ENCODE peak calls at places on chromosome 4, in ten cellular contexts. I, W, A, N, O, G, E, V, U and F are unnamed samples.

GRCh38 chr4:99885063-99885664 is 9.1 kb downstream of the LAMTOR3 start:
- DNase-seq in I (peak; percentile 65), W (peak; percentile 17), A (no peak), N (no peak), O (no peak), G (no peak), E (peak; percentile 58), V (peak; percentile 18), U (peak; percentile 41), F (peak; percentile 64)

GRCh38 chr4:1842993-1843448 is 12.9 kb downstream of the LETM1 start:
- DNase-seq in I (peak; percentile 87), W (no peak), A (peak; percentile 68), N (no peak), O (no peak), G (no peak), E (peak; percentile 90), V (no peak), U (no peak), F (peak; percentile 21)

GRCh38 chr4:118033148-118034060 is 882 bp upstream of the NDST3 start:
- DNase-seq in I (peak; percentile 25), W (peak; percentile 61), A (no peak), N (no peak), O (peak; percentile 60), G (no peak), E (peak; percentile 21), V (no peak), U (peak; percentile 7), F (peak; percentile 62)

GRCh38 chr4:36168127-36168898 is 76.0 kb downstream of the ARAP2 start:
- DNase-seq in I (peak; percentile 10), W (no peak), A (no peak), N (no peak), O (no peak), G (no peak), E (no peak), V (no peak), U (peak; percentile 30), F (peak; percentile 26)

GRCh38 chr4:145531791-145532190 is 50.1 kb downstream of the SMAD1 start:
- DNase-seq in I (no peak), W (no peak), A (no peak), N (no peak), O (no peak), G (no peak), E (no peak), V (no peak), U (no peak), F (no peak)

GRCh38 chr4:26028793-26029511 is 114.9 kb downstream of the SMIM20 start:
- DNase-seq in I (peak; percentile 66), W (peak; percentile 88), A (peak; percentile 23), N (no peak), O (peak; percentile 83), G (peak; percentile 84), E (peak; percentile 62), V (peak; percentile 30), U (peak; percentile 14), F (no peak)

GRCh38 chr4:102437111-102437510 is 64.0 kb upstream of the NFKB1 start:
- DNase-seq in I (no peak), W (no peak), A (no peak), N (no peak), O (no peak), G (no peak), E (no peak), V (no peak), U (no peak), F (no peak)

GRCh38 chr4:95293014-95293413 is 255.8 kb downstream of the UNC5C start:
- DNase-seq in I (peak; percentile 58), W (no peak), A (no peak), N (no peak), O (no peak), G (no peak), E (no peak), V (no peak), U (no peak), F (no peak)

GRCh38 chr4:3041192-3042142 is 32.9 kb downstream of the HTT-AS start:
- DNase-seq in I (no peak), W (no peak), A (no peak), N (no peak), O (peak; percentile 94), G (peak; percentile 78), E (peak; percentile 36), V (peak; percentile 21), U (peak; percentile 21), F (no peak)

GRCh38 chr4:184166736-184167135 is 50.9 kb downstream of the ENPP6 start:
- DNase-seq in I (no peak), W (no peak), A (no peak), N (no peak), O (no peak), G (no peak), E (no peak), V (no peak), U (no peak), F (no peak)

GRCh38 chr4:4267981-4268380 is 20.0 kb upstream of the TMEM128 start:
- DNase-seq in I (peak; percentile 24), W (no peak), A (no peak), N (no peak), O (no peak), G (no peak), E (no peak), V (no peak), U (no peak), F (peak; percentile 65)

GRCh38 chr4:164442167-164442566 is 311.8 kb upstream of the SMIM31 start:
- DNase-seq in I (no peak), W (no peak), A (no peak), N (no peak), O (no peak), G (no peak), E (peak; percentile 1), V (no peak), U (peak; percentile 92), F (peak; percentile 41)

DNA sequence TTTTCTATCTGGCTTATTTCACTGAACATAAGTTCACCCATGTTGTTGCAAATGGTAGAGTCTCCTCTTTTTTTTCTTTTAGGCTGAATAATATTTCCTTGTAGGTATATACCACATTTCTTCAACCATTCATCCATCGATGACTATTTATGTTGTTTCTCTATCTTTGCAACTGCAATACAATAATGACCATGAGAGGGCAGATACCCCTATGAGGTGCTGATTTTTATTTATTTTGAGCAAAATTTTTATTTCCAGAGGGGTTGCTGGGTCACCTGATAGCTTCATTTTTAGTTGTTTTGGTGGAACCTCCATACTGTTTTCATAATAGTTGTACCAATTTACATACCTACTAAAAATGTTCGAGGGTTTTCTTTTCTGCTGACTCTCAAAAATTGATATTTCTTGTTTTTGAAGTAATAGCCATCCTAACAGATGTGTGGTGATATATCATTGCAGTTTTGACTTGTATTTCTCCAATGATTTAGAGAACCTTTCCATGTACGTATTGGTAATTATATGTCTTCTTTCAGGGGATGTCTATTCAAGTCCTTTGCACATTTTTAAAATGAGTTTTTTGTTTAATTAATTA is 1697.0 kb downstream of the PCDH7 start:
- DNase-seq in I (peak; percentile 12), W (no peak), A (no peak), N (no peak), O (no peak), G (no peak), E (no peak), V (no peak), U (no peak), F (no peak)
- TF ChIP-seq CTCF in I (peak; percentile 48), W (peak; percentile 69), A (peak; percentile 14), N (no peak), O (no peak), G (no peak), E (peak; percentile 22), V (no peak), U (peak; percentile 11), F (peak; percentile 21)

DNA sequence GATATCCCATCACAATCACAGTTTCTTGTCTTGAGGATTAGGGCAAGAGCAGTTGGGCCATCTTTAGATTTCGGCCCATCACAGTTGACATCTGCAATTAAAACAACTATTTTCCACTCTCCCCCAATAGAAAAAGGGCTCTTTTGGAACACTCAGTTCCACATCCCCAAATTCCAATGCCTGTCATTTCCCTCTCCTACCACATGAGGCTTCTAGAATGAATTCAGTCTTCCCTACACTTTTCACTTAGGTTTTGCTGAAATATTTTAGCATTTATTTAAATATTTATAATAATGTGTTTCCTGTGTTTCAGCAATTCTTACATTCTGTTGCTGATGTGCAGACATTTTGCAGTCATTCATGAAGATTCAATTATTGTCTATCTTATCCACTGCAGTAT is 118.4 kb downstream of the COX18 start:
- DNase-seq in I (peak; percentile 18), W (no peak), A (no peak), N (no peak), O (no peak), G (no peak), E (no peak), V (no peak), U (no peak), F (no peak)
- TF ChIP-seq CTCF in I (peak; percentile 48), W (peak; percentile 36), A (peak; percentile 46), N (no peak), O (no peak), G (no peak), E (peak; percentile 27), V (no peak), U (no peak), F (no peak)

DNA sequence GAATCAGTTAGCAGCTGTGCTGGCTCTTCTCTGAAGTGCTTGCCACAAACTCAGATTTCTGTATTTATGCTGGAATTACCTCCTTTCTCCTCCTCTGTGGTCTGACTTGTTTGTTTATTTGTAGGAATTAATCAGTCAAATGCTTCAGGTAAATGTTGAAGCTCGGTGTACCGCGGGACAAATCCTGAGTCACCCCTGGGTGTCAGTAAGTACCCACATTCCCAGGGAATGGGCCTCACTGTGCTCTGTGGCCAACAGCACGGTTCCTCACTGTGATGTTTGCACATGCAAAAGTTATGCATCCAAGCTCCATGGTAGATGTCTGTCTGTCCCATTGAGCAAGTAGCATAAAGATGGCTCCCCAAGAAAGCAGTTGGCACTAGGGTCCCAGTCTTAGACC is 169.9 kb downstream of the DCLK2 start:
- DNase-seq in I (no peak), W (no peak), A (no peak), N (no peak), O (no peak), G (no peak), E (no peak), V (no peak), U (peak; percentile 24), F (peak; percentile 38)
- TF ChIP-seq CTCF in I (no peak), W (no peak), A (no peak), N (no peak), O (no peak), G (no peak), E (no peak), V (no peak), U (no peak), F (no peak)

DNA sequence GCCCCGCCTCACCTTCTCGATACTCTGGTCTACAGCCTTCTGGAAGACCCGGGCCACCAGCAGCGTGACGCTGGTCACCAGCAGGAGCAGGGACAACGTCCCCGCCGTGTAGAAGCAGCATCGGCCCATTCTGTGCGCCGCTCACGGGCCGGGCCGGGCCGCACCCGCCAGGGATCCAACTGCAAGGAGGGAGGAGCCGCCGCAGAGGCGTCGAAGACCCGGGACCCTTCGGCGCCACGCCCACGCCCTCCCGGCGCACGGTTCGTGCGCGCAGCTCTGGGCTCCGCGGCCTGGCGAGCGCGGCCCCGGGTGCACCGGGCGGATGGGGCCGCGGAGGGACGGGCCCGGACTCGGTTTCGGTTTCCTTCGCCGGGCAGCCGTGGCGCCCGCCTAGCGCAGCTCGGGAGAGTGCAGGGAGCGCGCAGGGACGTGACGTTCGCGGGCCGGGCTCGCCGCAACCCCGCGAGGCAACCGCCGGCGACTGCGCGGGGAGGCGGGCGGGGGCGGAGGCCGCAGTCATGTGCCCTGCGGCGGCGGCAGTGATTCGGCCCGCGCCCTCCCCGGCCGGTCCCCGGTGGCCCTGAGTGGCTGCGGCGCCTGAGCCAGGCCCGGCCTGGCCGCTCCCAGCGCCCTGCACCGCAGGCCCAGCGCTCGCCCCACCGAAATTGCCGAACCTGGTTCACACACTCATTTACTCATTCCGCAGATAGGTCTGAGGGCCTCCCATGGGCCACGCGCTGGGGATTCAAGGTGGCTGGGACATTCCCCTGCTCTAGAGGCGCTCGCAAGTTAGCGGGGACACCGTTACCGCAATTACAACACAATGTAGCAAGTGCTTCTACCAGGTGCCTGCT is at the start of gene SCARB2:
- DNase-seq in I (peak; percentile 85), W (peak; percentile 84), A (peak; percentile 38), N (peak; percentile 36), O (peak; percentile 94), G (peak; percentile 89), E (peak; percentile 73), V (peak; percentile 40), U (peak; percentile 60), F (peak; percentile 83)
- TF ChIP-seq CTCF in I (no peak), W (no peak), A (no peak), N (no peak), O (no peak), G (no peak), E (no peak), V (no peak), U (no peak), F (no peak)